ENCODE peak calls at places on chromosomes 2 and 18, in four cellular contexts. Z, I, O and R are unnamed samples.

GRCh38 chr2:226327830-226328229 is 471.8 kb downstream of the IRS1 start:
- DNase-seq in Z (no peak), I (no peak), O (no peak), R (no peak)

GRCh38 chr2:235041221-235041917 is 89.6 kb downstream of the SH3BP4 start:
- DNase-seq in Z (no peak), I (no peak), O (no peak), R (no peak)

GRCh38 chr2:104431701-104432121 is 422.2 kb upstream of the POU3F3 start:
- DNase-seq in Z (no peak), I (no peak), O (no peak), R (no peak)

GRCh38 chr2:215507836-215508235 is 72.0 kb upstream of the FN1 start:
- DNase-seq in Z (no peak), I (no peak), O (no peak), R (no peak)

GRCh38 chr18:74989134-74989533 is 219.8 kb downstream of the PTGR3 start:
- DNase-seq in Z (no peak), I (no peak), O (no peak), R (no peak)

GRCh38 chr2:19228720-19229119 is 129.7 kb downstream of the OSR1 start:
- DNase-seq in Z (no peak), I (no peak), O (no peak), R (no peak)

GRCh38 chr2:239600194-239600593 is 199.4 kb upstream of the HDAC4 start:
- DNase-seq in Z (no peak), I (no peak), O (no peak), R (no peak)

GRCh38 chr18:32552421-32553030 is 81.8 kb upstream of the GAREM1 start:
- DNase-seq in Z (no peak), I (peak), O (no peak), R (peak)

GRCh38 chr2:168639501-168639900 is 162.9 kb upstream of the NOSTRIN start:
- DNase-seq in Z (no peak), I (no peak), O (no peak), R (no peak)

GRCh38 chr2:224507789-224508188 is 77.4 kb downstream of the CUL3 start:
- DNase-seq in Z (no peak), I (no peak), O (no peak), R (no peak)

GRCh38 chr2:225867071-225867470 is 467.6 kb downstream of the NYAP2 start:
- DNase-seq in Z (no peak), I (no peak), O (no peak), R (no peak)

GRCh38 chr2:177165731-177166711 is 46.6 kb upstream of the HNRNPA3 start:
- DNase-seq in Z (no peak), I (no peak), O (no peak), R (peak)

GRCh38 chr2:128642801-128643200 is 324.1 kb upstream of the HS6ST1 start:
- DNase-seq in Z (no peak), I (no peak), O (no peak), R (no peak)

GRCh38 chr18:9743200-9744016 is 35.3 kb downstream of the RAB31 start:
- DNase-seq in Z (peak), I (peak), O (no peak), R (peak)

GRCh38 chr2:174681983-174682577 is 82.2 kb downstream of the CHRNA1 start:
- DNase-seq in Z (no peak), I (peak), O (no peak), R (peak)

GRCh38 chr2:207423886-207424285 is 105.9 kb upstream of the CREB1 start:
- DNase-seq in Z (peak), I (no peak), O (no peak), R (no peak)

GRCh38 chr18:62584241-62585120 is 61.7 kb downstream of the ZCCHC2 start:
- DNase-seq in Z (peak), I (peak), O (peak), R (peak)

GRCh38 chr18:2903006-2903405 is 56.2 kb downstream of the EMILIN2 start:
- DNase-seq in Z (peak), I (no peak), O (no peak), R (no peak)

GRCh38 chr18:61308795-61309393 is 24.3 kb upstream of the CDH20 start:
- DNase-seq in Z (no peak), I (no peak), O (no peak), R (peak)